ENCODE peak calls at places on chromosome 18, in six cellular contexts. S, W, M, J, B and F are unnamed samples.

GRCh38 chr18:61546598-61546997 is 213.4 kb downstream of the CDH20 start:
- DNase-seq in S (no peak), W (no peak), M (peak; percentile 69), J (peak; percentile 18), B (no peak), F (no peak)

GRCh38 chr18:79884296-79884962 is 67.0 kb downstream of the SLC66A2 start:
- DNase-seq in S (no peak), W (no peak), M (no peak), J (no peak), B (no peak), F (no peak)

GRCh38 chr18:12777543-12777942 is 74.7 kb downstream of the PSMG2 start:
- DNase-seq in S (no peak), W (no peak), M (no peak), J (no peak), B (no peak), F (no peak)

GRCh38 chr18:25590456-25590855 is 238.5 kb upstream of the ZNF521 start:
- DNase-seq in S (no peak), W (no peak), M (no peak), J (no peak), B (no peak), F (no peak)

GRCh38 chr18:7382631-7383335 is 151.9 kb downstream of the LRRC30 start:
- DNase-seq in S (no peak), W (no peak), M (no peak), J (no peak), B (no peak), F (no peak)

GRCh38 chr18:70419526-70419925 is 130.7 kb downstream of the SOCS6 start:
- DNase-seq in S (no peak), W (no peak), M (peak; percentile 20), J (no peak), B (no peak), F (no peak)

GRCh38 chr18:47915930-47916329 is 14.5 kb downstream of the SMAD2 start:
- DNase-seq in S (no peak), W (no peak), M (no peak), J (no peak), B (no peak), F (no peak)

GRCh38 chr18:49666045-49666444 is 104.2 kb downstream of the LIPG start:
- DNase-seq in S (no peak), W (no peak), M (peak; percentile 33), J (no peak), B (no peak), F (no peak)

GRCh38 chr18:37553633-37554398 is 11.8 kb downstream of the CELF4 start:
- DNase-seq in S (no peak), W (no peak), M (no peak), J (no peak), B (peak; percentile 64), F (no peak)

GRCh38 chr18:56490942-56491341 is 147.4 kb downstream of the TXNL1 start:
- DNase-seq in S (no peak), W (no peak), M (no peak), J (no peak), B (no peak), F (no peak)

GRCh38 chr18:3579701-3580100 is 129.7 kb downstream of the TGIF1 start:
- DNase-seq in S (no peak), W (no peak), M (peak; percentile 84), J (no peak), B (no peak), F (no peak)

GRCh38 chr18:10205136-10205535 is 249.3 kb upstream of the APCDD1 start:
- DNase-seq in S (no peak), W (no peak), M (no peak), J (no peak), B (no peak), F (no peak)

GRCh38 chr18:63155910-63156773 is 163.4 kb downstream of the BCL2 start:
- DNase-seq in S (no peak), W (no peak), M (no peak), J (no peak), B (no peak), F (no peak)

GRCh38 chr18:21194871-21195771 is 46.9 kb upstream of the GREB1L start:
- DNase-seq in S (no peak), W (peak; percentile 57), M (peak; percentile 58), J (no peak), B (peak; percentile 44), F (no peak)

GRCh38 chr18:47149457-47150028 is 757 bp downstream of the HDHD2 start:
- DNase-seq in S (no peak), W (no peak), M (peak; percentile 19), J (no peak), B (peak; percentile 28), F (no peak)

GRCh38 chr18:48943736-48944527 is 6.8 kb downstream of the SMAD7 start:
- DNase-seq in S (no peak), W (no peak), M (no peak), J (no peak), B (no peak), F (no peak)

GRCh38 chr18:51153659-51154371 is 43.7 kb downstream of the MEX3C start:
- DNase-seq in S (peak; percentile 62), W (peak; percentile 87), M (no peak), J (no peak), B (no peak), F (no peak)

GRCh38 chr18:10265560-10266235 is 188.7 kb upstream of the APCDD1 start:
- DNase-seq in S (no peak), W (no peak), M (no peak), J (no peak), B (no peak), F (no peak)

GRCh38 chr18:69956037-69956436 is 8.4 kb upstream of the CD226 start:
- DNase-seq in S (no peak), W (no peak), M (no peak), J (no peak), B (no peak), F (no peak)

GRCh38 chr18:10304853-10305252 is 149.6 kb upstream of the APCDD1 start:
- DNase-seq in S (no peak), W (no peak), M (peak; percentile 70), J (peak; percentile 62), B (no peak), F (no peak)

GRCh38 chr18:63158676-63159291 is 160.8 kb downstream of the BCL2 start:
- DNase-seq in S (peak; percentile 92), W (no peak), M (no peak), J (no peak), B (no peak), F (no peak)

GRCh38 chr18:27005589-27005988 is 140.1 kb upstream of the AQP4 start:
- DNase-seq in S (no peak), W (peak; percentile 49), M (no peak), J (no peak), B (peak; percentile 51), F (peak; percentile 18)

GRCh38 chr18:44033144-44033543 is 647.5 kb upstream of the SETBP1 start:
- DNase-seq in S (peak; percentile 4), W (no peak), M (no peak), J (no peak), B (peak; percentile 6), F (no peak)

GRCh38 chr18:38241736-38242135 is 676.1 kb upstream of the CELF4 start:
- DNase-seq in S (no peak), W (no peak), M (peak; percentile 92), J (no peak), B (no peak), F (no peak)

GRCh38 chr18:51563401-51563800 is 365.9 kb upstream of the MEX3C start:
- DNase-seq in S (no peak), W (peak; percentile 1), M (no peak), J (no peak), B (peak; percentile 22), F (no peak)

GRCh38 chr18:1014951-1015627 is 110.4 kb downstream of the ADCYAP1 start:
- DNase-seq in S (no peak), W (no peak), M (no peak), J (no peak), B (peak; percentile 45), F (peak; percentile 52)

GRCh38 chr18:79524181-79525078 is 128.7 kb downstream of the NFATC1 start:
- DNase-seq in S (no peak), W (peak; percentile 28), M (no peak), J (no peak), B (no peak), F (no peak)

GRCh38 chr18:67646890-67647289 is 130.4 kb upstream of the DSEL start:
- DNase-seq in S (no peak), W (no peak), M (no peak), J (no peak), B (no peak), F (no peak)

GRCh38 chr18:42196651-42197050 is 241.6 kb downstream of the PIK3C3 start:
- DNase-seq in S (no peak), W (no peak), M (peak; percentile 61), J (no peak), B (no peak), F (no peak)

GRCh38 chr18:57364460-57364859 is 12.1 kb downstream of the ST8SIA3 start:
- DNase-seq in S (no peak), W (no peak), M (no peak), J (no peak), B (no peak), F (no peak)

GRCh38 chr18:48904086-48904485 is 46.7 kb downstream of the SMAD7 start:
- DNase-seq in S (no peak), W (no peak), M (no peak), J (no peak), B (no peak), F (no peak)

GRCh38 chr18:36814994-36815393 is 13.8 kb downstream of the TPGS2 start:
- DNase-seq in S (no peak), W (no peak), M (no peak), J (no peak), B (no peak), F (no peak)

DNA sequence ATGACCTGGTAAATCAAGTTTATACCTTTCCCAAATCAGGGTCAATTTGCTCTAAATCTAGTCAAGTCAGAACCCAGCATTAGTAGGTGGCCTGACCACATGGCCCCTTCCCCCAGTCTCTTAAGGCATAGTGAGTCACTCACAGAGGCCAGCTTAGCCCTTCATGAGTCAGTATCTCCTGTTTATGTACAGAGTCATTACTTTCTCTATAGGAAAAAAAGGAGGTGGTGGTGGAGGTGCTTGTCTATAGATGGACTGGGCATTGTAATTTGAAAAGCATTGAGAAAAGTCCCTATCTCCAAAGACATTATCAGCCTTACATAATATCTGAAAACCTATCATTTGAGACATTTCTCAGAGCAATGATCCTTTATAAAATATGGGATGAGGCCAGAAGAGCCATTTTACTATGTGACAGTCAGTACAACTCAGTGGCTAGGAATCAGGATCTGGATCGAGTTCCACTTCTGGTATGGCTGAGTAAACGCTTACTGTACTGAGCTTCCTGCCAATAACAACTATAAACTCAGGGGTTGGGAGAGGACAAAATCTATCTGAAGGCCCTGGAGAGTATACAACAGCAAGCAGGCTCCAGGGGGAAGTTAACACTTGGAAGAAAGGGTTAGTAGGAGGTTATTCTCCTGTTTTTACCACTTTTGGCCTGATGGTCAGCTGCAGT is 22.5 kb upstream of the SIGLEC15 start:
- DNase-seq in S (no peak), W (no peak), M (peak; percentile 96), J (no peak), B (no peak), F (no peak)
- H3K9me3 ChIP-seq in S (peaks cover 4% of the 10 kb centered on the region), W (no peaks in the 10 kb centered on the region), M (peaks cover 5% of the 10 kb centered on the region), J (peaks cover 7% of the 10 kb centered on the region), B (no peaks in the 10 kb centered on the region), F (no peaks in the 10 kb centered on the region)

GRCh38 chr18:23526516-23527063 is 23.3 kb downstream of the RMC1 start:
- DNase-seq in S (no peak), W (no peak), M (no peak), J (no peak), B (no peak), F (no peak)
- H3K36me3 ChIP-seq in S (peaks cover 61% of the 10 kb centered on the region), W (peaks cover 96% of the 10 kb centered on the region), M (peaks cover 41% of the 10 kb centered on the region), J (no peaks in the 10 kb centered on the region), B (no peaks in the 10 kb centered on the region), F (peaks cover 18% of the 10 kb centered on the region)

GRCh38 chr18:9182852-9183399 is 46.3 kb downstream of the ANKRD12 start:
- DNase-seq in S (no peak), W (no peak), M (no peak), J (no peak), B (no peak), F (no peak)
- H3K9me3 ChIP-seq in S (peaks cover 2% of the 10 kb centered on the region), W (peaks cover 7% of the 10 kb centered on the region), M (no peaks in the 10 kb centered on the region), J (no peaks in the 10 kb centered on the region), B (no peaks in the 10 kb centered on the region), F (no peaks in the 10 kb centered on the region)

GRCh38 chr18:23934863-23935262 is 79.7 kb upstream of the TTC39C start:
- DNase-seq in S (no peak), W (no peak), M (no peak), J (no peak), B (no peak), F (no peak)
- H3K36me3 ChIP-seq in S (no peaks in the 10 kb centered on the region), W (no peaks in the 10 kb centered on the region), M (peaks cover 71% of the 10 kb centered on the region), J (no peaks in the 10 kb centered on the region), B (no peaks in the 10 kb centered on the region), F (no peaks in the 10 kb centered on the region)